ENCODE peak calls at places on chromosomes 13 and 19, in four cellular contexts. J, R, P and I are unnamed samples.

GRCh38 chr19:4083677-4084546 is 17.2 kb upstream of the ZBTB7A start:
- DNase-seq in J (no peak), R (peak; percentile 77), P (no peak), I (no peak)

GRCh38 chr13:51644649-51645048 is 60.4 kb downstream of the WDFY2 start:
- DNase-seq in J (no peak), R (no peak), P (peak; percentile 75), I (no peak)

GRCh38 chr19:4316940-4317339 is 12.5 kb downstream of the FSD1 start:
- DNase-seq in J (no peak), R (no peak), P (peak; percentile 22), I (no peak)

GRCh38 chr19:23823952-23824389 is 65.3 kb upstream of the ZNF681 start:
- DNase-seq in J (no peak), R (no peak), P (peak; percentile 11), I (peak; percentile 28)

GRCh38 chr19:29753190-29753933 is 38.3 kb upstream of the C19orf12 start:
- DNase-seq in J (no peak), R (peak; percentile 2), P (no peak), I (no peak)

GRCh38 chr13:85469320-85469719 is 329.9 kb downstream of the SLITRK6 start:
- DNase-seq in J (no peak), R (no peak), P (no peak), I (no peak)

GRCh38 chr13:24505256-24505655 is 7.3 kb downstream of the PARP4 start:
- DNase-seq in J (no peak), R (no peak), P (peak; percentile 38), I (no peak)

GRCh38 chr19:33825556-33825955 is 28.9 kb downstream of the KCTD15 start:
- DNase-seq in J (no peak), R (no peak), P (no peak), I (no peak)

GRCh38 chr13:30119476-30119875 is 187.9 kb downstream of the KATNAL1 start:
- DNase-seq in J (peak; percentile 89), R (no peak), P (peak; percentile 65), I (peak; percentile 90)

GRCh38 chr13:21016487-21016886 is 44.9 kb downstream of the LATS2 start:
- DNase-seq in J (no peak), R (no peak), P (no peak), I (no peak)

GRCh38 chr19:15922021-15922420 is 12.3 kb downstream of the CYP4F11 start:
- DNase-seq in J (no peak), R (no peak), P (no peak), I (no peak)

GRCh38 chr13:34349091-34349722 is 531.3 kb downstream of the RFC3 start:
- DNase-seq in J (peak; percentile 99), R (no peak), P (peak; percentile 95), I (no peak)

GRCh38 chr19:12783226-12783848 is 7.9 kb upstream of the JUNB start:
- DNase-seq in J (no peak), R (no peak), P (no peak), I (peak; percentile 76)

GRCh38 chr13:55516610-55517009 is 1624.1 kb upstream of the PRR20A start:
- DNase-seq in J (no peak), R (no peak), P (no peak), I (no peak)

GRCh38 chr13:98575876-98576214 is 1.1 kb downstream of the STK24 start:
- DNase-seq in J (no peak), R (no peak), P (no peak), I (no peak)

GRCh38 chr19:17549088-17549740 is 6.2 kb upstream of the COLGALT1 start:
- DNase-seq in J (no peak), R (no peak), P (no peak), I (no peak)

GRCh38 chr19:15488489-15489226 is 9.4 kb upstream of the PGLYRP2 start:
- DNase-seq in J (no peak), R (no peak), P (no peak), I (no peak)

GRCh38 chr19:44758596-44758995 is 10.1 kb downstream of the BCL3 start:
- DNase-seq in J (no peak), R (no peak), P (no peak), I (no peak)

GRCh38 chr19:5828661-5829566 is 10.6 kb downstream of the FUT6 start:
- DNase-seq in J (no peak), R (no peak), P (no peak), I (no peak)

GRCh38 chr19:50430888-50431342 is 1.8 kb upstream of the MYBPC2 start:
- DNase-seq in J (no peak), R (no peak), P (no peak), I (no peak)

GRCh38 chr13:112105244-112105681 is 38.3 kb downstream of the SOX1 start:
- DNase-seq in J (no peak), R (no peak), P (no peak), I (no peak)

GRCh38 chr13:32195713-32196112 is 119.5 kb downstream of the ZAR1L start:
- DNase-seq in J (no peak), R (no peak), P (peak; percentile 12), I (no peak)

GRCh38 chr13:76016799-76017198 is 380.7 kb downstream of the LMO7 start:
- DNase-seq in J (no peak), R (peak; percentile 16), P (peak; percentile 57), I (peak; percentile 20)

GRCh38 chr13:21580736-21581135 is 23.2 kb downstream of the MICU2 start:
- DNase-seq in J (no peak), R (no peak), P (no peak), I (no peak)

GRCh38 chr13:52846567-52847321 is 1.7 kb downstream of the PCDH8 start:
- DNase-seq in J (no peak), R (peak; percentile 62), P (no peak), I (no peak)

GRCh38 chr19:44539991-44540390 is 10.5 kb upstream of the CEACAM20 start:
- DNase-seq in J (no peak), R (no peak), P (no peak), I (no peak)

DNA sequence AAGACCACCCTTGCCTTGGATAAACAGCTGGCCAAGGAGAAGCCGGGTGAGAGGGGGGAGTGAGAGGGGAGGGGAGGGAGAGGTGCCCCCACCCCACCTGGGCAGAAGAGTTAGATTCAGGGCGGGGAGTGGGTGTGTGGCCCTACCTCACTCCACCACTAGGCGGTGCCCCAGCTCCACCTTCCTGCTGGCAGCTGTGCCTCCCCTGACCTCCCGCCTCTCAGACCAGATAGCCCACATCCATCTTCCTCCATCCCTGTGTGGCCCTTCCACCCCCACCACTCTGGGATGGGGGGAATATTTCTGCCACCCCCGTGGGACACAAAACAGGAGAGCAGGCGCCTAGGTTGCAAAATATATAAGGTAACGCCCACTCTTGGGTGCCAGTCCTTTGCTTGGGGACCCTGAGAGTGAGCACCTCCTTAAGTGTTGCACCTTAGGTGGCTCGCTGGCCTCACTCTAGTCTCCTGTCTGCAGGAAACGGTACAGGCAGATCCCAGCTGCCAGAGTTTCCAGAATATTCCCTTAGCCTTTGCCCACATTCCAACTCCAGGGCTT is 13.8 kb upstream of the EHD2 start:
- DNase-seq in J (no peak), R (peak; percentile 66), P (no peak), I (no peak)
- H3K4me3 ChIP-seq in J (no peak overlapping the region), R (no peak overlapping the region), P (no peak overlapping the region), I (no peak overlapping the region)

GRCh38 chr13:101417043-101417406 is 717 bp upstream of the NALCN start:
- DNase-seq in J (no peak), R (no peak), P (peak; percentile 70), I (no peak)
- H3K4me3 ChIP-seq in J (peak overlapping the region; percentile 58), R (peak overlapping the region; percentile 55), P (peak overlapping the region; percentile 48), I (no peak overlapping the region)

GRCh38 chr13:48505597-48506091 is 27.2 kb downstream of the RCBTB2 start:
- DNase-seq in J (peak; percentile 23), R (no peak), P (peak; percentile 45), I (peak; percentile 99)

GRCh38 chr13:48506092-48506701 is 26.7 kb downstream of the RCBTB2 start:
- DNase-seq in J (no peak), R (no peak), P (no peak), I (no peak)

GRCh38 chr13:48507024-48507423 is 25.9 kb downstream of the RCBTB2 start:
- DNase-seq in J (no peak), R (no peak), P (no peak), I (no peak)

GRCh38 chr13:48504606-48505369 is 28.1 kb downstream of the RCBTB2 start:
- DNase-seq in J (no peak), R (no peak), P (no peak), I (peak; percentile 82)

GRCh38 chr13:48508001-48508400 is 24.9 kb downstream of the RCBTB2 start:
- DNase-seq in J (no peak), R (no peak), P (no peak), I (no peak)
- H3K4me3 ChIP-seq in J (no peak overlapping the region), R (no peak overlapping the region), P (no peak overlapping the region), I (no peak overlapping the region)

GRCh38 chr19:55284405-55285058 is 735 bp downstream of the BRSK1 start:
- DNase-seq in J (no peak), R (no peak), P (no peak), I (no peak)
- H3K4me3 ChIP-seq in J (peak overlapping the region; percentile 47), R (peak overlapping the region; percentile 29), P (peak overlapping the region; percentile 35), I (peak overlapping the region; percentile 51)

GRCh38 chr19:7088999-7089398 is 19.5 kb downstream of the ZNF557 start:
- DNase-seq in J (no peak), R (no peak), P (no peak), I (peak; percentile 68)

GRCh38 chr19:7078007-7078406 is 8.5 kb downstream of the ZNF557 start:
- DNase-seq in J (no peak), R (no peak), P (no peak), I (no peak)

DNA sequence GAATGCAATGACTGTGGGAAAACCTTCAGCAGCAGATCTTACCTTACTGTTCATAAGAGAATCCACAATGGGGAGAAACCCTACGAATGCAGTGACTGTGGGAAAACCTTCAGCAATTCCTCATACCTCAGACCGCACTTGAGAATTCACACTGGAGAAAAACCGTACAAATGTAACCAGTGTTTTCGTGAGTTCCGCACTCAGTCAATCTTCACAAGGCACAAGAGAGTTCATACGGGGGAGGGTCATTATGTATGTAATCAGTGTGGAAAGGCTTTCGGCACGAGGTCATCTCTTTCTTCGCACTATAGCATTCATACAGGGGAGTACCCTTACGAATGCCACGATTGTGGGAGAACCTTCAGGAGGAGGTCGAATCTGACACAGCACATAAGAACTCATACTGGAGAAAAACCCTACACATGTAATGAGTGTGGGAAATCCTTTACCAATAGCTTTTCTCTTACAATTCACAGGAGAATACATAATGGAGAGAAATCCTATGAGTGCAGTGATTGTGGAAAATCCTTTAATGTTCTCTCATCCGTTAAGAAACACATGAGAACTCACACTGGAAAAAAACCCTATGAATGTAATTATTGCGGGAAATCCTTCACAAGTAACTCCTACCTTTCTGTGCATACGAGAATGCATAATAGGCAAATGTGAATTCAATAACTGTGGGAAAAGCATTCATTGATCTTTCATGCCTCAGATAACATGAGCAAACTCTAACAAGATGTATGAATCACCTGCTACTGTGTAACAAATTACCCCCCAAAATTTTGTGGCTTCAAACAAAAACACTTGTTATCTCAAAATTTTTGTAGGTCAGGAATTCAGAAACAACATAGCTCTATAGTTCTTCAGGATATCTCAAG is 13.8 kb downstream of the ZNF557 start:
- DNase-seq in J (no peak), R (no peak), P (peak; percentile 56), I (no peak)
- H3K4me3 ChIP-seq in J (no peak overlapping the region), R (no peak overlapping the region), P (no peak overlapping the region), I (no peak overlapping the region)

GRCh38 chr13:113732961-113733950 is 25.8 kb upstream of the TMEM255B start:
- DNase-seq in J (no peak), R (peak; percentile 24), P (no peak), I (no peak)

GRCh38 chr13:113735750-113736149 is 23.3 kb upstream of the TMEM255B start:
- DNase-seq in J (no peak), R (peak; percentile 23), P (no peak), I (no peak)

GRCh38 chr13:113735194-113735593 is 23.8 kb upstream of the TMEM255B start:
- DNase-seq in J (no peak), R (peak; percentile 23), P (no peak), I (no peak)

GRCh38 chr13:113734826-113735125 is 24.2 kb upstream of the TMEM255B start:
- DNase-seq in J (no peak), R (no peak), P (no peak), I (no peak)

GRCh38 chr13:113734099-113734825 is 24.8 kb upstream of the TMEM255B start:
- DNase-seq in J (no peak), R (peak; percentile 33), P (no peak), I (no peak)
- H3K4me3 ChIP-seq in J (no peak overlapping the region), R (no peak overlapping the region), P (no peak overlapping the region), I (no peak overlapping the region)